ENCODE peak calls at places on chromosomes 3 and 15, in seven cellular contexts. C, E, D, Y, Q, J and H are unnamed samples.

GRCh38 chr15:99845009-99845408 is 111.8 kb upstream of the LYSMD4 start:
- DNase-seq in C (no peak), E (no peak), D (no peak), Y (no peak), Q (no peak), J (no peak), H (no peak)

GRCh38 chr15:49279481-49280186 is 109.6 kb downstream of the GALK2 start:
- DNase-seq in C (no peak), E (no peak), D (no peak), Y (no peak), Q (no peak), J (no peak), H (peak; percentile 2)

GRCh38 chr3:142159083-142159740 is 9.9 kb upstream of the TFDP2 start:
- DNase-seq in C (no peak), E (no peak), D (no peak), Y (no peak), Q (no peak), J (no peak), H (no peak)

GRCh38 chr3:132593241-132593949 is 3.7 kb upstream of the ACKR4 start:
- DNase-seq in C (no peak), E (no peak), D (no peak), Y (no peak), Q (no peak), J (no peak), H (no peak)

GRCh38 chr3:147415819-147416218 is 6.7 kb downstream of the ZIC1 start:
- DNase-seq in C (no peak), E (no peak), D (no peak), Y (no peak), Q (no peak), J (no peak), H (no peak)

GRCh38 chr3:178671261-178672191 is 135.3 kb downstream of the KCNMB2 start:
- DNase-seq in C (no peak), E (no peak), D (no peak), Y (no peak), Q (no peak), J (no peak), H (no peak)

GRCh38 chr3:195356151-195357086 is 85.5 kb upstream of the XXYLT1 start:
- DNase-seq in C (no peak), E (no peak), D (no peak), Y (no peak), Q (no peak), J (no peak), H (no peak)

GRCh38 chr3:78994174-78995027 is 773.4 kb downstream of the ROBO1 start:
- DNase-seq in C (no peak), E (no peak), D (peak; percentile 66), Y (peak; percentile 22), Q (no peak), J (no peak), H (no peak)

GRCh38 chr3:26202169-26202568 is 412.3 kb downstream of the OXSM start:
- DNase-seq in C (no peak), E (no peak), D (no peak), Y (no peak), Q (no peak), J (no peak), H (no peak)

GRCh38 chr3:8712045-8712870 is 21.3 kb upstream of the CAV3 start:
- DNase-seq in C (no peak), E (no peak), D (no peak), Y (no peak), Q (no peak), J (no peak), H (peak; percentile 69)

GRCh38 chr3:2390926-2391532 is 292.4 kb downstream of the CNTN4 start:
- DNase-seq in C (no peak), E (no peak), D (no peak), Y (no peak), Q (no peak), J (no peak), H (no peak)

GRCh38 chr15:31396881-31397560 is 70.4 kb downstream of the KLF13 start:
- DNase-seq in C (peak; percentile 66), E (peak; percentile 92), D (peak; percentile 40), Y (peak; percentile 67), Q (peak; percentile 93), J (peak; percentile 80), H (peak; percentile 78)

GRCh38 chr3:86382556-86382955 is 608.4 kb downstream of the VGLL3 start:
- DNase-seq in C (no peak), E (no peak), D (no peak), Y (no peak), Q (no peak), J (no peak), H (no peak)

GRCh38 chr15:42784705-42785104 is 47.8 kb upstream of the CDAN1 start:
- DNase-seq in C (no peak), E (no peak), D (no peak), Y (no peak), Q (no peak), J (no peak), H (no peak)

GRCh38 chr3:115698851-115699535 is 75.7 kb downstream of the GAP43 start:
- DNase-seq in C (no peak), E (no peak), D (no peak), Y (no peak), Q (peak; percentile 59), J (no peak), H (no peak)

GRCh38 chr3:100384735-100385134 is 16.2 kb downstream of the TOMM70 start:
- DNase-seq in C (no peak), E (no peak), D (no peak), Y (no peak), Q (no peak), J (no peak), H (no peak)
- TF ChIP-seq POLR2A in C (no peak), E (no peak), D (no peak), Y (no peak), Q (no peak), J (no peak), H (no peak)

DNA sequence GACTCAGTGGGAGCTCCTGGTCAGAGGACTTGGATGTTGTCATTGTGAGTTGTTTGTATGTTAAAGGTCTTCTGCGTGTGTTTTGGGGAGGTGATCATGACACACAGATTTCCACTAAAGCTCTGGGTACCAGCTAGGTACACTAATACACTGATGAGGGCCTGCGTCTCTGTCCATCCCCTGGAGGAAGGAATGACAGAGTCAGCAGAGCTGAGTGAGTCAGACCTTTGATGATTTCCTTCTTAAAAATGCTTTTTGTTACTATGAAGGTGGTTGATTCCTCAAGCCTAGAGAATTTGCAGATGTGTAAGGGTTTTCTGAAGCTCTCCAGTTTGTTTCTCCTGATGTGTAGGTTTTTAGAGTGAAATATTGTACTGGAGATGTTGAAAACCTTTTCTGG is 424.1 kb upstream of the TPM1 start:
- DNase-seq in C (no peak), E (peak; percentile 22), D (no peak), Y (no peak), Q (no peak), J (no peak), H (no peak)
- TF ChIP-seq CTCF in C (peak; percentile 2), E (no peak), D (no peak), Y (no peak), Q (no peak), J (no peak), H (no peak)

DNA sequence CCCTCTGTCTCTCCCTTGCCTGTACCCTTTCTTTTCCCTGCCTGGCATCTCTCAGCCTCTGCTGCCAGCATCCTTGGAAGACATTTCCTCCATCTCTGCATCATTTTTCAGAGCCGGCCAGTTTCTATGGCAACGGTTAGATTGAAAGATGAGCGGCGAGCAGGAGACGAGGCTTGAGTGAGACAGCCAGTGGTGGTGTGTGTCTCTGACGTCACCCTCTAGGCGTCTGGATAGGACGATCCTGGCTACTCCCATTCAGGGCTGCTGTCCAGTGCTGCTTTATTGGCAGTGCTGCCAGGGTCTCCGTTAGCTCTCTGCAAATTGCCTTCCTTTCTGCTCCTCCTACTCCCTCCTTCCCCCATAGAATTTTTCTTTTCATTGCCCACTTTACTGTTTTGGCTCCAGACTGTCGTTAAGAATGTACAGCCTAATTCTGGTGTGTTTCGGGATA is 57.9 kb downstream of the TRAK1 start:
- DNase-seq in C (no peak), E (peak; percentile 15), D (no peak), Y (peak; percentile 50), Q (peak; percentile 65), J (peak; percentile 82), H (peak; percentile 7)
- TF ChIP-seq MAX in C (no peak), E (no peak), D (no peak), Y (no peak), Q (no peak), J (peak; percentile 14), H (no peak)

DNA sequence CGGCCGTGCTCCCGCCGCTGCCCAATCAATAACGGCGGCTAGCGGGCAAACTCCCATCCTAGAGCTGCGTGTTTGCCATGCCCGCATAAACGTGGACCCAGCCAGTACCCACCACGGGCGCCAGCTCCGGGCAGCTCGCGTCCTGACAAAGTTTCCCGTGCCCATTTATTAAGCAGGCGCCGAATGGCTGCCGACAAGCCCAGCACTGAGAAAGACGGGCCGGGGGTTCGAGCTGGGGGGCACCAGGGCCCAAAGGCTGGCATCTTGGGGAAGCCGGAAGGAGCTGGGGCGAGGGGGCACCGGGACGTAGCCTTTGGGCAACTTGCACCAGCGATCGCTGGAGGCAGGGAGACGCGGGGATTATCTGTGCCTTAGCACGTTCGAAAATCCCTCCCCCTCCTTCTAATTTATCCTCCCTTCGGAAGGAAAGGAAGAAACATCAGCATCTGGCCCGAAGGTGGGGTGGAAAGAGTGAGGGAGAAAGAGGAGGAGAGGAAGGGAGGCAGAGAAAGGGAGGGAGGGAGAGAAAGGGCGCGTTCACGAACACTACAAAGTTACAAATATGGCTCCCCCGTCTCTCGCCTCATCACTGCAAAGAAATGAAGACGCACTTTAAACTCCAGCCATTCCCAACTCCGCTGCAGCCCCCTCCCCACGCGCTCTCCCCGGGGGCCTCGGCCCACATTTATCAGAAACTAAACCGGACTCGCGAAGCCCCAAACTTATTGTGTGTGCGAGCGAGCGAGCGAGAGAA is 1.1 kb downstream of the ANP32A start:
- DNase-seq in C (no peak), E (peak; percentile 74), D (peak; percentile 24), Y (peak; percentile 59), Q (no peak), J (no peak), H (peak; percentile 66)
- TF ChIP-seq POLR2A in C (no peak), E (no peak), D (peak; percentile 50), Y (no peak), Q (peak; percentile 68), J (peak; percentile 52), H (peak; percentile 12)

GRCh38 chr3:55609230-55610100 is 122.4 kb upstream of the WNT5A start:
- DNase-seq in C (no peak), E (no peak), D (no peak), Y (no peak), Q (peak; percentile 68), J (no peak), H (peak; percentile 5)
- TF ChIP-seq CTCF in C (no peak), E (no peak), D (no peak), Y (no peak), Q (peak; percentile 80), J (peak; percentile 8), H (peak; percentile 31)

GRCh38 chr3:119240582-119241434 is at the start of gene B4GALT4:
- DNase-seq in C (peak; percentile 74), E (peak; percentile 90), D (peak; percentile 73), Y (peak; percentile 87), Q (peak; percentile 88), J (peak; percentile 71), H (peak; percentile 90)

GRCh38 chr3:119240101-119240581 is 537 bp downstream of the B4GALT4 start:
- DNase-seq in C (no peak), E (peak; percentile 64), D (peak; percentile 77), Y (no peak), Q (no peak), J (peak; percentile 27), H (no peak)

GRCh38 chr3:119243712-119244111 is 3.0 kb upstream of the B4GALT4 start:
- DNase-seq in C (no peak), E (no peak), D (no peak), Y (no peak), Q (no peak), J (no peak), H (no peak)

GRCh38 chr3:119245778-119246177 is 5.1 kb upstream of the B4GALT4 start:
- DNase-seq in C (no peak), E (no peak), D (no peak), Y (no peak), Q (no peak), J (no peak), H (no peak)
- TF ChIP-seq MAX in C (no peak), E (no peak), D (no peak), Y (no peak), Q (no peak), J (no peak), H (no peak)